ENCODE peak calls at places on chromosomes 13 and 19, in four cellular contexts. U, Z, V and L are unnamed samples.

GRCh38 chr19:50909240-50910070 is 1.7 kb downstream of the KLK4 start:
- DNase-seq in Z (peak; percentile 40), U (no peak), V (peak; percentile 22), L (no peak)

GRCh38 chr13:97344250-97345175 is 89.5 kb upstream of the RAP2A start:
- DNase-seq in Z (peak; percentile 48), U (no peak), V (peak; percentile 49), L (no peak)

GRCh38 chr13:20673711-20674110 is 29.8 kb upstream of the IL17D start:
- DNase-seq in V (no peak), Z (no peak), U (no peak), L (no peak)

GRCh38 chr19:18157465-18158063 is 4.6 kb downstream of the PIK3R2 start:
- DNase-seq in U (no peak), Z (no peak), V (no peak), L (no peak)

GRCh38 chr13:98105929-98106336 is 37.0 kb upstream of the FARP1 start:
- DNase-seq in Z (no peak), U (no peak), V (peak; percentile 22), L (no peak)

GRCh38 chr13:23547000-23547590 is 23.1 kb upstream of the TNFRSF19 start:
- DNase-seq in U (peak; percentile 66), Z (no peak), V (peak; percentile 80), L (no peak)

GRCh38 chr19:33868821-33869412 is 72.2 kb downstream of the KCTD15 start:
- DNase-seq in U (no peak), Z (no peak), V (peak; percentile 50), L (no peak)

GRCh38 chr19:55069137-55069858 is 6.3 kb upstream of the RDH13 start:
- DNase-seq in U (no peak), Z (no peak), V (no peak), L (no peak)

GRCh38 chr19:46296722-46297431 is at the start of gene HIF3A:
- DNase-seq in U (peak; percentile 85), V (peak; percentile 67), Z (peak; percentile 58), L (no peak)

GRCh38 chr19:15934332-15935078 is at the start of gene CYP4F11:
- DNase-seq in V (peak; percentile 69), U (peak; percentile 89), Z (peak; percentile 23), L (peak; percentile 86)

GRCh38 chr13:25168800-25169199 is 3.3 kb downstream of the AMER2 start:
- DNase-seq in V (no peak), U (no peak), Z (no peak), L (no peak)

GRCh38 chr19:19630426-19630825 is 2.4 kb upstream of the LPAR2 start:
- DNase-seq in U (no peak), V (no peak), Z (no peak), L (no peak)

GRCh38 chr19:41886761-41887710 is 4.1 kb downstream of the ARHGEF1 start:
- DNase-seq in U (no peak), Z (no peak), V (no peak), L (no peak)

GRCh38 chr19:15123900-15124299 is 16.7 kb downstream of the SYDE1 start:
- DNase-seq in V (peak; percentile 83), U (peak; percentile 93), Z (no peak), L (peak; percentile 28)

GRCh38 chr13:38783992-38784875 is 97.4 kb downstream of the FREM2 start:
- DNase-seq in U (no peak), V (no peak), Z (peak; percentile 27), L (no peak)

GRCh38 chr19:53873451-53874383 is 6.0 kb downstream of the MYADM start:
- DNase-seq in V (no peak), Z (no peak), U (no peak), L (no peak)

GRCh38 chr19:12365372-12366162 is at the start of gene ZNF442:
- DNase-seq in U (peak; percentile 99), V (peak; percentile 94), Z (peak; percentile 99), L (peak; percentile 95)
- TF ChIP-seq CTCF in U (peak; percentile 75), V (peak; percentile 79), Z (peak; percentile 75), L (peak; percentile 51)

GRCh38 chr13:37011788-37012187 is 11.2 kb downstream of the EXOSC8 start:
- DNase-seq in Z (no peak), U (no peak), V (no peak), L (no peak)

GRCh38 chr13:37010424-37010823 is 9.8 kb downstream of the EXOSC8 start:
- DNase-seq in V (no peak), Z (no peak), U (no peak), L (no peak)

GRCh38 chr13:37011002-37011401 is 10.4 kb downstream of the EXOSC8 start:
- DNase-seq in U (no peak), V (no peak), Z (no peak), L (no peak)

GRCh38 chr13:37009692-37010091 is 9.1 kb downstream of the EXOSC8 start:
- DNase-seq in V (no peak), U (no peak), Z (no peak), L (no peak)

GRCh38 chr13:37014609-37015008 is 14.0 kb downstream of the EXOSC8 start:
- DNase-seq in Z (no peak), V (no peak), U (no peak), L (no peak)
- H3K27ac ChIP-seq in Z (no peak overlapping the region), V (no peak overlapping the region), U (no peak overlapping the region), L (no peak overlapping the region)

DNA sequence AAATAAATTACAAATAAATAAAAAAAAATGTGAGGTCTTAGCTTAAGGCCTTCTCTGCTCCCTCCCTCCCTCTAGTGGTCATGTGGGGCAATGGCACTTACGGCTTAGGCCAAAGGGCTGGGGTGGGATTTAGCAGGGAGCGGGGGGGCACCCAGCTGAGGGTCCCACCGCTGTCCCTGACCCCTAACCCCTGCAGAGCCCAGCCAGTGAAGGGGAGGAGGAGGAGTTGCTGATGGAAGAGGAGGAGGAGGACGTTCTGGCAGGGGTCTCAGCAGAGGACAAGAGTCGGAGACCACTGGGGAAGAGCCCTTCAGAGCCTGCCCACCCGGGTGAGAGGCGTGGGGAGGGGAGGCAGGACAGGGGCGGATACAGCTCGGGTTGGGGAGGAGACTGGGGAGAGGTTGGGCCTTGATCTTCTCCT is 9.3 kb downstream of the MPND start:
- DNase-seq in U (peak; percentile 61), V (no peak), Z (peak; percentile 46), L (peak; percentile 57)
- H3K4me3 ChIP-seq in U (no peak overlapping the region), V (no peak overlapping the region), Z (no peak overlapping the region), L (no peak overlapping the region)

DNA sequence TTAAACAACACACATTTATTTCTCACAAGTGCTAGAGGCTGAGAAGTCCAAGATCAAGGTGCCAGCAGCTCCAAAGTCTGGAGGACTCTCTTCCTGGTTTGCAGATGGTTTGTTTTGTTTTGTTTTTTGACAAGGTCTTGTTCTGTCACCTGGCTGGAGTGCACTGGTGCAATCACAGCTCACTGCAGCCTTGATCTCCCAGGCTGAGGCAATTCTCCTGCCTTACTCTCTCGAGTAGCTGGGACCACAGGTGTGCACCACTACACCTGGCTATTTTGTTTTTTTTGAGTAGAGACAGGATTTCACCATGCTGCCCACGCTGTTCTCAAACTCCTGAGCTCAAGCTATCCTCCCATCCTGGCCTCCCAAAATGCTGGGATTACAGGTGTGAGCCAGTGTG is 15.5 kb downstream of the APLP1 start:
- DNase-seq in Z (no peak), V (no peak), U (no peak), L (no peak)
- TF ChIP-seq CTCF in Z (no peak), V (no peak), U (no peak), L (no peak)

GRCh38 chr19:28631931-28632330 is 581.0 kb downstream of the UQCRFS1 start:
- DNase-seq in U (no peak), Z (no peak), V (no peak), L (no peak)

GRCh38 chr19:28634837-28635236 is 578.1 kb downstream of the UQCRFS1 start:
- DNase-seq in U (no peak), V (no peak), Z (no peak), L (no peak)

GRCh38 chr19:28634031-28634328 is 579.0 kb downstream of the UQCRFS1 start:
- DNase-seq in V (no peak), Z (no peak), U (no peak), L (no peak)

GRCh38 chr19:28633223-28634030 is 579.5 kb downstream of the UQCRFS1 start:
- DNase-seq in U (no peak), V (no peak), Z (no peak), L (no peak)

DNA sequence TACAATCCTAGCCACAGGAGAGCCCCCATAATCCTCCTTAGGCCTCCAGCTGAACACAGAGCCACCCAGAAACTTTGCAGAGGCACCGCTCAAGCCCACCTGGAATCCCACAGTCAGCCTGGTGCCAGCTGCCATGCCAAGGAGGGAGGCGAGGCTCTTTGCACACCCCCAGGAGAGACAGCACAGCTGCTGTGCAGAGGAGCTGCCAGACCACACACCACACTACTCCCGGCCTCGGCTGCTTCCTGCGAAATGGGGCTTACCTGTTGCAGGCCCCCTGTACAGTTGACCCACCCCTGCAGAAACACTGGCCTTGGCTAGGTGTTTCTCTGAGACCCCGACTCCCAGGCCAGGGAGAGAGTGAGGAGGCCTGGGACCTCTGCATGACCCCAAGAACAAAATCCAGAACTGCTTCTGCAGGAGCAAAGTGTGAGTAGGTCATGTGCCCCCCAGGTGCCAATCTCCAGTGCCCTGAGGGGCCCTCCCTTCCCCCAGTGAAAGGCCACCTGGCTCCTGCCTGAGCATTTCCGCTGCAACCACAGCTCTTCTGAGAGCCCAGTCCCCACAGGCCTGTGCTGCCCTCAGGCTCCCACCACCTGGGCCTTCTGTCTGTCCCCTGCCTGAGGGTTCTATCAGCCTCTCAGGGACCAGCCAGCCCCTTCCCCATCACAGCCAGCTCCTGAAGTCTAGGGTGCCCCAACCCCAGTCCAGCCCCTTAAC is 580.4 kb downstream of the UQCRFS1 start:
- DNase-seq in V (no peak), Z (no peak), U (no peak), L (no peak)
- H3K27ac ChIP-seq in V (no peak overlapping the region), Z (no peak overlapping the region), U (no peak overlapping the region), L (no peak overlapping the region)